ENCODE peak calls at places on chromosomes 16 and 17, in seven cellular contexts. R is A549, U is IMR-90, K is Peyer's patch, T is K562, D is lower leg skin, P is GM12891. Z is an unnamed sample.

GRCh38 chr16:12067714-12068401 is 91.3 kb downstream of the SNX29 start:
- DNase-seq in K (peak; percentile 85), T (peak; percentile 83), R (peak; percentile 81), P (peak; percentile 53), D (no peak), U (peak; percentile 85), Z (peak; percentile 61)

GRCh38 chr17:42530952-42531454 is 5.0 kb upstream of the NAGLU start:
- DNase-seq in T (no peak), K (no peak), U (no peak), P (no peak), R (no peak), D (no peak), Z (no peak)

GRCh38 chr17:63349478-63350000 is 96.6 kb downstream of the CYB561 start:
- DNase-seq in D (no peak), U (peak; percentile 75), K (no peak), R (no peak), P (no peak), T (no peak), Z (no peak)

GRCh38 chr17:78365561-78366108 is 5.8 kb upstream of the SOCS3 start:
- DNase-seq in P (no peak), R (no peak), K (no peak), T (no peak), U (no peak), D (no peak), Z (no peak)

GRCh38 chr16:88992351-88993005 is 15.5 kb upstream of the CBFA2T3 start:
- DNase-seq in D (no peak), T (peak; percentile 99), K (no peak), U (no peak), P (no peak), R (no peak), Z (no peak)

GRCh38 chr17:57739402-57740224 is 5.5 kb downstream of the CCDC182 start:
- DNase-seq in K (no peak), R (peak; percentile 53), D (no peak), T (peak; percentile 53), U (no peak), P (no peak), Z (peak; percentile 26)

GRCh38 chr17:59361386-59361785 is 29.9 kb downstream of the YPEL2 start:
- DNase-seq in R (peak; percentile 25), K (no peak), T (no peak), D (no peak), U (peak; percentile 81), P (no peak), Z (peak; percentile 36)

GRCh38 chr17:46193626-46194392 is 580 bp upstream of the KANSL1 start:
- DNase-seq in K (peak; percentile 97), R (peak; percentile 97), D (peak; percentile 99), P (peak; percentile 86), U (peak; percentile 88), T (peak; percentile 99), Z (peak; percentile 99)

GRCh38 chr16:22736791-22737190 is 77.2 kb upstream of the HS3ST2 start:
- DNase-seq in U (no peak), R (no peak), D (no peak), K (no peak), T (no peak), P (no peak), Z (no peak)

GRCh38 chr17:34434065-34434464 is 71.0 kb upstream of the CCL1 start:
- DNase-seq in T (no peak), K (no peak), D (no peak), R (peak; percentile 12), P (no peak), U (no peak), Z (no peak)

GRCh38 chr16:10576390-10577304 is 3.8 kb downstream of the EMP2 start:
- DNase-seq in D (no peak), P (no peak), T (peak; percentile 17), U (peak; percentile 30), K (no peak), R (no peak), Z (no peak)

GRCh38 chr16:1775846-1776671 is 3.1 kb upstream of the MRPS34 start:
- DNase-seq in R (no peak), K (no peak), U (no peak), T (no peak), P (no peak), D (no peak), Z (no peak)

GRCh38 chr16:70804153-70804728 is 3.3 kb upstream of the VAC14 start:
- DNase-seq in T (no peak), U (peak; percentile 93), P (no peak), R (peak; percentile 37), K (no peak), D (no peak), Z (peak; percentile 56)

GRCh38 chr16:70805380-70805779 is 4.4 kb upstream of the VAC14 start:
- DNase-seq in R (no peak), K (no peak), D (no peak), U (peak; percentile 11), P (no peak), T (no peak), Z (no peak)

GRCh38 chr16:70805787-70806186 is 4.8 kb upstream of the VAC14 start:
- DNase-seq in U (peak; percentile 91), T (no peak), P (no peak), K (no peak), D (no peak), R (no peak), Z (peak; percentile 59)

GRCh38 chr16:70803354-70803753 is 2.4 kb upstream of the VAC14 start:
- DNase-seq in K (no peak), D (no peak), P (no peak), R (no peak), U (peak; percentile 14), T (no peak), Z (no peak)

GRCh38 chr16:70804729-70805169 is 3.8 kb upstream of the VAC14 start:
- DNase-seq in T (no peak), U (no peak), K (no peak), R (no peak), P (no peak), D (no peak), Z (peak; percentile 27)
- TF ChIP-seq POLR2A in T (peak; percentile 81), U (no peak), K (no peak), R (no peak), P (no peak), D (no peak), Z (no peak)

GRCh38 chr17:48025040-48025903 is 12.3 kb downstream of the COPZ2 start:
- DNase-seq in R (peak; percentile 98), K (peak; percentile 99), U (peak; percentile 96), P (peak; percentile 90), T (peak; percentile 97), D (peak; percentile 99), Z (peak; percentile 93)
- TF ChIP-seq POLR2A in R (peak; percentile 87), K (no peak), U (no peak), P (no peak), T (no peak), D (no peak), Z (peak; percentile 62)

DNA sequence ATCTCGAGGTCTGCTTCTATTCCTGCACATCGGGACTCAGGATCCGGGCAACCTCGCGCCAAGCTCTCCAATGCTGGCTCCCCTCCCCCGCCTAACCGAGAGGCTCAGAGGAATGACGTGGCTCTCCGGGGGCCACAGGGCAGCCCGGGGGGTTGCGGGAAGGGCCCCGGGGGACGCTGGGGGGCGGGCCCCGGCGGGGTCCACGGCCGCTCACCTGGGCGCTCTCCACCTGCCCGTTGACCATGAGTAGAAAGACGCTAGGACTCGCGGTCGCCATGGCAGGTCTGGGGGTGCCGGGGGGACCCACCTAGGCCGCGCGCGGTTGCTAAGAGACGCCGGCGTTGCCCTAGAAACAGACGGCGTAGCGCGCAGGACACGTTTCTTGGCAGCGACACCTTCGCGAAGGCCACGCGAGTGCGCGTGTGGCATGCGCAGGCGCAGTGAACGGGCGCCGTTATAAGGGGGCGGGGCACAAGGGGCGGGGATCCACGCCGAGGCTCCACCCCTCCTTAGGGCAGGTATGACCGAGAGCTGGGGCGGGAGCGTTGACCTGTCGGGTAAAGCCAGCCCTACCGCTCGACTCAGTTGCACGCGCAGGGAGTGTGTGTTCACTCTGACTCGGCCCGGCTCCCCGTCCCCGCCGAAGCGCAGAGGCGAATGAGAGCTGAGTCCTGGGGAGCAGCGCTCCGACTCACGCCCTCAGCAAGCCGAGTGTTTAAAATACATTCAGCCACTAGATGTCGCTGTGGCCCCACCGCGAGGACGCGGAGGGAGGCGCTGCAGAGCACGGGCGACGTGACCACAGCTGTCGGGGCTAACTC is at the start of gene B9D1:
- DNase-seq in T (peak; percentile 91), U (peak; percentile 89), D (peak; percentile 99), K (peak; percentile 97), R (peak; percentile 97), P (peak; percentile 98), Z (peak; percentile 93)
- TF ChIP-seq POLR2A in T (peak; percentile 56), U (peak; percentile 64), D (no peak), K (no peak), R (peak; percentile 47), P (no peak), Z (peak; percentile 52)

GRCh38 chr17:17680477-17681186 is 626 bp upstream of the RAI1 start:
- DNase-seq in R (no peak), U (no peak), K (no peak), T (no peak), P (no peak), D (no peak), Z (no peak)

GRCh38 chr17:17682737-17683675 is 1.7 kb downstream of the RAI1 start:
- DNase-seq in K (peak; percentile 79), T (peak; percentile 73), D (peak; percentile 91), U (peak; percentile 91), R (peak; percentile 74), P (no peak), Z (no peak)

GRCh38 chr17:17681187-17681743 is at the start of gene RAI1:
- DNase-seq in U (peak; percentile 79), T (peak; percentile 84), K (peak; percentile 85), P (peak; percentile 74), R (peak; percentile 87), D (peak; percentile 93), Z (peak; percentile 93)

GRCh38 chr17:17682293-17682736 is 1.1 kb downstream of the RAI1 start:
- DNase-seq in P (no peak), K (peak; percentile 90), T (peak; percentile 55), D (peak; percentile 90), U (no peak), R (peak; percentile 58), Z (peak; percentile 78)

GRCh38 chr17:17681744-17682292 is 560 bp downstream of the RAI1 start:
- DNase-seq in P (no peak), D (peak; percentile 91), T (peak; percentile 62), R (peak; percentile 46), U (no peak), K (no peak), Z (no peak)
- TF ChIP-seq POLR2A in P (peak; percentile 30), D (no peak), T (no peak), R (no peak), U (no peak), K (no peak), Z (no peak)

Z was measured in H54.